ENCODE peak calls at places on chromosomes 1 and 21, in ten cellular contexts. E is cardiac fibroblast; R is stimulated activated naive CD4-positive, alpha-beta T cell; Y is cardiac septum; L is IMR-90; C is stimulated activated CD8-positive, alpha-beta memory T cell treated with anti-CD3 and anti-CD28 coated beads, Interleukin-12 subunit alpha, Interleukin-12 subunit beta, amount 100 ng/mL, for 1 hour; H is HFFc6; P is EL; T is progenitor cell of endocrine pancreas; I is NCI-H1092 treated with DMSO at 0.1 percent for 48 hours. V is an unnamed sample.
A peak's percentile ranks its signal among the peaks of the same experiment; 100 is the strongest.

GRCh38 chr1:176789571-176790090 is 326.7 kb downstream of the PAPPA2 start:
- DNase-seq in C (no peak), L (no peak), P (no peak), Y (no peak), E (no peak), T (no peak), I (no peak), H (no peak), R (no peak), V (no peak)

GRCh38 chr1:181153634-181153961 is 65.1 kb downstream of the IER5 start:
- DNase-seq in P (no peak), L (no peak), E (no peak), T (no peak), H (no peak), I (no peak), R (no peak), C (no peak), Y (no peak), V (no peak)

GRCh38 chr1:209883341-209883971 is 54.6 kb upstream of the SYT14 start:
- DNase-seq in T (no peak), I (no peak), E (peak; percentile 74), C (no peak), H (peak; percentile 80), R (no peak), Y (no peak), L (peak; percentile 89), P (peak; percentile 69), V (peak; percentile 59)

GRCh38 chr1:34529935-34530859 is 224.7 kb upstream of the GJB5 start:
- DNase-seq in H (no peak), E (no peak), C (no peak), I (no peak), P (no peak), Y (no peak), L (no peak), T (no peak), R (no peak), V (peak; percentile 9)

GRCh38 chr21:45999581-46000181 is 18.1 kb downstream of the COL6A1 start:
- DNase-seq in Y (peak; percentile 75), H (no peak), E (no peak), L (no peak), C (no peak), I (no peak), R (no peak), P (no peak), T (no peak), V (no peak)

GRCh38 chr1:199815947-199816346 is 211.6 kb upstream of the NR5A2 start:
- DNase-seq in Y (no peak), H (no peak), I (no peak), C (no peak), L (no peak), E (no peak), T (no peak), P (no peak), R (no peak), V (no peak)

GRCh38 chr1:115255154-115255553 is 82.9 kb downstream of the NGF start:
- DNase-seq in L (no peak), R (no peak), Y (no peak), T (no peak), H (peak; percentile 72), E (no peak), I (no peak), P (peak; percentile 76), C (no peak), V (no peak)

GRCh38 chr1:246074421-246074820 is 432.7 kb downstream of the SMYD3 start:
- DNase-seq in R (no peak), P (no peak), I (no peak), T (no peak), C (no peak), H (no peak), Y (no peak), L (no peak), E (no peak), V (no peak)

GRCh38 chr1:15432327-15432726 is 5.9 kb upstream of the CTRC start:
- DNase-seq in R (no peak), H (no peak), L (no peak), I (peak; percentile 16), P (no peak), C (no peak), Y (no peak), T (no peak), E (no peak), V (no peak)

GRCh38 chr1:77756052-77756754 is 3.4 kb downstream of the USP33 start:
- DNase-seq in C (no peak), I (no peak), H (no peak), L (no peak), R (no peak), E (no peak), T (no peak), Y (no peak), P (no peak), V (no peak)

GRCh38 chr1:54253480-54253879 is 53.5 kb downstream of the MRPL37 start:
- DNase-seq in L (peak; percentile 94), P (peak; percentile 94), Y (no peak), C (no peak), T (no peak), R (no peak), E (peak; percentile 79), I (no peak), H (peak; percentile 90), V (no peak)

GRCh38 chr1:198447468-198447867 is 93.0 kb downstream of the ATP6V1G3 start:
- DNase-seq in R (no peak), C (no peak), Y (no peak), E (no peak), T (no peak), H (no peak), P (no peak), L (no peak), I (no peak), V (no peak)

GRCh38 chr1:200258447-200259375 is 151.1 kb downstream of the ZNF281 start:
- DNase-seq in I (peak; percentile 16), H (no peak), Y (no peak), E (peak; percentile 24), P (peak; percentile 24), T (no peak), L (peak; percentile 21), R (peak; percentile 3), C (no peak), V (peak; percentile 52)

GRCh38 chr1:57532299-57532698 is 108.4 kb upstream of the DAB1 start:
- DNase-seq in C (no peak), E (no peak), P (no peak), L (no peak), T (no peak), Y (no peak), R (no peak), I (no peak), H (no peak), V (no peak)

GRCh38 chr21:32147041-32147440 is 131.8 kb downstream of the MIS18A start:
- DNase-seq in Y (no peak), R (no peak), H (no peak), L (no peak), T (no peak), C (no peak), I (no peak), P (no peak), E (no peak), V (no peak)

GRCh38 chr1:22636369-22636768 is at the start of gene C1QA:
- DNase-seq in Y (no peak), E (no peak), C (no peak), P (no peak), R (no peak), L (no peak), T (no peak), H (no peak), I (no peak), V (no peak)

GRCh38 chr21:26732442-26733221 is 112.6 kb downstream of the ADAMTS1 start:
- DNase-seq in H (peak; percentile 57), Y (no peak), P (peak; percentile 58), T (peak; percentile 34), C (no peak), L (peak; percentile 57), R (no peak), I (no peak), E (peak; percentile 67), V (peak; percentile 61)

GRCh38 chr1:208108646-208109330 is 135.4 kb downstream of the PLXNA2 start:
- DNase-seq in H (no peak), I (no peak), Y (peak; percentile 36), T (no peak), R (no peak), E (no peak), C (no peak), P (no peak), L (no peak), V (no peak)

GRCh38 chr1:24683713-24684162 is 40.6 kb downstream of the SRRM1 start:
- DNase-seq in C (no peak), R (no peak), Y (no peak), P (peak; percentile 99), T (no peak), I (no peak), L (peak; percentile 98), H (peak; percentile 98), E (peak; percentile 92), V (peak; percentile 42)

GRCh38 chr1:157115429-157115838 is 15.8 kb upstream of the ETV3L start:
- DNase-seq in P (no peak), L (no peak), Y (peak; percentile 59), T (no peak), I (no peak), C (no peak), E (no peak), R (no peak), H (no peak), V (no peak)

GRCh38 chr1:93814059-93814794 is 64.8 kb downstream of the DNTTIP2 start:
- DNase-seq in R (peak; percentile 41), I (peak; percentile 65), P (peak; percentile 81), E (peak; percentile 91), T (peak; percentile 34), C (no peak), Y (no peak), H (peak; percentile 79), L (peak; percentile 84), V (peak; percentile 75)

GRCh38 chr1:181159451-181160151 is 71.1 kb downstream of the IER5 start:
- DNase-seq in E (peak; percentile 64), I (no peak), P (peak; percentile 70), T (no peak), L (peak; percentile 55), R (peak; percentile 66), H (no peak), Y (no peak), C (peak; percentile 25), V (no peak)

GRCh38 chr1:150577557-150578277 is 1.7 kb downstream of the MCL1 start:
- DNase-seq in R (peak; percentile 74), H (no peak), E (peak; percentile 69), L (peak; percentile 43), I (peak; percentile 51), Y (no peak), P (peak; percentile 45), T (no peak), C (no peak), V (peak; percentile 46)

GRCh38 chr1:31013187-31013864 is 52.2 kb downstream of the PUM1 start:
- DNase-seq in Y (no peak), R (no peak), H (no peak), C (no peak), E (peak; percentile 30), L (peak; percentile 42), I (no peak), T (no peak), P (peak; percentile 25), V (no peak)

GRCh38 chr1:219088778-219089557 is 84.7 kb upstream of the LYPLAL1 start:
- DNase-seq in E (peak; percentile 92), L (peak; percentile 97), Y (peak; percentile 90), T (no peak), P (peak; percentile 94), R (no peak), H (peak; percentile 94), C (no peak), I (no peak), V (no peak)

GRCh38 chr1:27556435-27556780 is 47.5 kb downstream of the AHDC1 start:
- DNase-seq in R (no peak), Y (no peak), H (no peak), C (no peak), T (no peak), E (no peak), L (no peak), I (no peak), P (no peak), V (no peak)

GRCh38 chr1:76933847-76934657 is 66.8 kb downstream of the ST6GALNAC5 start:
- DNase-seq in C (no peak), I (no peak), E (no peak), Y (no peak), R (no peak), L (no peak), T (no peak), H (no peak), P (no peak), V (no peak)

GRCh38 chr1:21913763-21914162 is 23.3 kb downstream of the HSPG2 start:
- DNase-seq in P (no peak), C (peak; percentile 5), T (no peak), L (no peak), I (no peak), R (no peak), E (no peak), H (no peak), Y (no peak), V (no peak)

V was measured in A673.